ENCODE peak calls at places on chromosomes 4 and X, in ten cellular contexts. F is NCI-H1092 treated with DMSO at 0.1 percent for 48 hours; M is activated CD8-positive, alpha-beta memory T cell treated with anti-CD3 and anti-CD28 coated beads for 1 hour; T is T1000; O is stimulated activated CD4-positive, alpha-beta T cell treated with anti-CD3 and anti-CD28 coated beads, Interleukin-15, amount 100 ng/mL, for 1 hour; W is fibroblast of the conjunctiva; P is NCI-H1930; H is immature natural killer cell; Z is H54; Q is heart left ventricle. V is an unnamed sample.

GRCh38 chr4:2937146-2937857 is 25.9 kb downstream of the NOP14 start:
- DNase-seq in F (no peak), M (no peak), T (no peak), O (no peak), W (no peak), P (no peak), H (no peak), Z (no peak), Q (no peak), V (no peak)

GRCh38 chr4:169398294-169398693 is 127.5 kb upstream of the SH3RF1 start:
- DNase-seq in F (no peak), M (no peak), T (no peak), O (no peak), W (no peak), P (no peak), H (no peak), Z (no peak), Q (no peak), V (no peak)

GRCh38 chr4:114495471-114495928 is 103.1 kb upstream of the UGT8 start:
- DNase-seq in F (no peak), M (no peak), T (no peak), O (no peak), W (no peak), P (no peak), H (no peak), Z (no peak), Q (no peak), V (no peak)

GRCh38 chr4:141851246-141851891 is 215.0 kb downstream of the IL15 start:
- DNase-seq in F (no peak), M (no peak), T (no peak), O (no peak), W (no peak), P (no peak), H (no peak), Z (no peak), Q (no peak), V (no peak)

GRCh38 chr4:95585016-95585695 is 36.4 kb upstream of the UNC5C start:
- DNase-seq in F (no peak), M (no peak), T (no peak), O (no peak), W (no peak), P (no peak), H (no peak), Z (no peak), Q (no peak), V (no peak)

GRCh38 chrX:150509703-150510102 is 58.7 kb upstream of the MTM1 start:
- DNase-seq in F (no peak), M (no peak), T (no peak), O (no peak), W (no peak), P (no peak), H (no peak), Z (no peak), Q (no peak), V (no peak)

GRCh38 chr4:54173281-54173912 is 55.7 kb upstream of the PDGFRA start:
- DNase-seq in F (no peak), M (no peak), T (no peak), O (no peak), W (no peak), P (no peak), H (no peak), Z (no peak), Q (no peak), V (no peak)

GRCh38 chr4:145552181-145552822 is 66.9 kb upstream of the MMAA start:
- DNase-seq in F (no peak), M (no peak), T (no peak), O (no peak), W (no peak), P (no peak), H (peak), Z (no peak), Q (no peak), V (no peak)

GRCh38 chrX:153944140-153944799 is at the start of gene RENBP:
- DNase-seq in F (no peak), M (no peak), T (no peak), O (no peak), W (no peak), P (no peak), H (no peak), Z (no peak), Q (peak), V (no peak)

GRCh38 chrX:44744828-44745227 is 99.0 kb upstream of the DUSP21 start:
- DNase-seq in F (no peak), M (no peak), T (no peak), O (no peak), W (no peak), P (no peak), H (no peak), Z (no peak), Q (no peak), V (no peak)